ENCODE peak calls at places on chromosome 22, in seven cellular contexts. Z is IMR-90, D is HCT116, P is H1, X is K562, H is HepG2, M is GM12878. N is an unnamed sample.
A peak's percentile ranks its signal among the peaks of the same experiment; 100 is the strongest.

GRCh38 chr22:35549338-35549737 is 8.7 kb downstream of the RASD2 start:
- DNase-seq in Z (no peak), D (no peak), P (no peak), X (no peak), H (no peak), M (no peak), N (no peak)

GRCh38 chr22:45082795-45083194 is 73.0 kb upstream of the PHF21B start:
- DNase-seq in Z (no peak), D (no peak), P (no peak), X (peak; percentile 15), H (no peak), M (no peak), N (no peak)

GRCh38 chr22:31095637-31096249 is 11.6 kb downstream of the SELENOM start:
- DNase-seq in Z (no peak), D (no peak), P (no peak), X (no peak), H (no peak), M (no peak), N (no peak)

GRCh38 chr22:41110968-41111367 is 18.6 kb downstream of the EP300 start:
- DNase-seq in Z (no peak), D (no peak), P (no peak), X (no peak), H (no peak), M (no peak), N (no peak)

GRCh38 chr22:46007003-46007847 is 30.3 kb upstream of the WNT7B start:
- DNase-seq in Z (peak; percentile 72), D (peak; percentile 74), P (no peak), X (no peak), H (no peak), M (no peak), N (peak; percentile 66)

GRCh38 chr22:29298641-29299040 is 7.8 kb upstream of the GAS2L1 start:
- DNase-seq in Z (no peak), D (no peak), P (no peak), X (no peak), H (no peak), M (no peak), N (no peak)

GRCh38 chr22:40300884-40301672 is 45.2 kb upstream of the ADSL start:
- DNase-seq in Z (no peak), D (no peak), P (no peak), X (no peak), H (no peak), M (peak; percentile 30), N (no peak)

GRCh38 chr22:19788661-19789225 is 28.2 kb downstream of the TBX1 start:
- DNase-seq in Z (no peak), D (no peak), P (no peak), X (no peak), H (no peak), M (no peak), N (no peak)

GRCh38 chr22:23481369-23481768 is 98.7 kb downstream of the IGLL1 start:
- DNase-seq in Z (no peak), D (no peak), P (no peak), X (no peak), H (no peak), M (no peak), N (no peak)

GRCh38 chr22:46107089-46107664 is 43.1 kb upstream of the PPARA start:
- DNase-seq in Z (no peak), D (no peak), P (no peak), X (no peak), H (no peak), M (no peak), N (no peak)

GRCh38 chr22:44292007-44292370 is 20.8 kb downstream of the SHISAL1 start:
- DNase-seq in Z (no peak), D (no peak), P (no peak), X (no peak), H (no peak), M (no peak), N (no peak)

GRCh38 chr22:25845985-25846745 is 104.2 kb downstream of the MYO18B start:
- DNase-seq in Z (no peak), D (no peak), P (no peak), X (peak; percentile 21), H (no peak), M (no peak), N (no peak)

GRCh38 chr22:42931421-42932196 is 74.5 kb upstream of the ARFGAP3 start:
- DNase-seq in Z (peak; percentile 18), D (no peak), P (no peak), X (no peak), H (no peak), M (peak; percentile 79), N (no peak)

GRCh38 chr22:19665784-19666662 is 48.3 kb upstream of the SEPTIN5 start:
- DNase-seq in Z (no peak), D (no peak), P (no peak), X (peak; percentile 36), H (no peak), M (no peak), N (no peak)

GRCh38 chr22:39567135-39567946 is 3.2 kb upstream of the CACNA1I start:
- DNase-seq in Z (no peak), D (no peak), P (no peak), X (no peak), H (no peak), M (no peak), N (no peak)

GRCh38 chr22:29457730-29458129 is 19.3 kb downstream of the RFPL1 start:
- DNase-seq in Z (peak; percentile 37), D (peak; percentile 70), P (no peak), X (peak; percentile 80), H (peak; percentile 37), M (peak; percentile 21), N (peak; percentile 77)

GRCh38 chr22:39148727-39149535 is 3.5 kb downstream of the CBX7 start:
- DNase-seq in Z (no peak), D (no peak), P (no peak), X (peak; percentile 52), H (no peak), M (peak; percentile 69), N (no peak)

GRCh38 chr22:32203181-32204105 is 1.4 kb downstream of the RFPL2 start:
- DNase-seq in Z (no peak), D (no peak), P (no peak), X (no peak), H (no peak), M (no peak), N (peak; percentile 3)

GRCh38 chr22:32200752-32201151 is 4.1 kb downstream of the RFPL2 start:
- DNase-seq in Z (no peak), D (no peak), P (no peak), X (no peak), H (no peak), M (no peak), N (no peak)

GRCh38 chr22:32202161-32202538 is 2.7 kb downstream of the RFPL2 start:
- DNase-seq in Z (no peak), D (no peak), P (no peak), X (no peak), H (no peak), M (no peak), N (no peak)

GRCh38 chr22:32204211-32204855 is 540 bp downstream of the RFPL2 start:
- DNase-seq in Z (no peak), D (no peak), P (no peak), X (no peak), H (peak; percentile 9), M (no peak), N (peak; percentile 36)

GRCh38 chr22:32202539-32203180 is 2.2 kb downstream of the RFPL2 start:
- DNase-seq in Z (peak; percentile 22), D (peak; percentile 50), P (no peak), X (peak; percentile 23), H (peak; percentile 68), M (no peak), N (peak; percentile 78)
- TF ChIP-seq CEBPB in Z (no peak), D (no peak), P (no peak), X (no peak), H (no peak), M (no peak), N (no peak)

GRCh38 chr22:21919526-21920307 is 32.9 kb downstream of the PPM1F start:
- DNase-seq in Z (no peak), D (no peak), P (no peak), X (no peak), H (no peak), M (no peak), N (no peak)

GRCh38 chr22:21917206-21917958 is 35.3 kb downstream of the PPM1F start:
- DNase-seq in Z (no peak), D (no peak), P (no peak), X (no peak), H (peak; percentile 16), M (no peak), N (no peak)

GRCh38 chr22:21918466-21919185 is 34.0 kb downstream of the PPM1F start:
- DNase-seq in Z (no peak), D (no peak), P (no peak), X (no peak), H (no peak), M (no peak), N (no peak)

GRCh38 chr22:21916309-21916918 is 36.2 kb downstream of the PPM1F start:
- DNase-seq in Z (no peak), D (no peak), P (no peak), X (no peak), H (no peak), M (no peak), N (no peak)

GRCh38 chr22:21917959-21918261 is 34.7 kb downstream of the PPM1F start:
- DNase-seq in Z (no peak), D (no peak), P (no peak), X (no peak), H (no peak), M (no peak), N (no peak)
- H3K4me1 ChIP-seq in Z (peaks cover 10% of the 10 kb centered on the region), D (no peaks in the 10 kb centered on the region), P (peaks cover 28% of the 10 kb centered on the region), X (no peaks in the 10 kb centered on the region), H (peaks cover 14% of the 10 kb centered on the region), M (no peaks in the 10 kb centered on the region), N (no peaks in the 10 kb centered on the region)

GRCh38 chr22:47452184-47452583 is 689.7 kb downstream of the TBC1D22A start:
- DNase-seq in Z (no peak), D (peak; percentile 68), P (no peak), X (peak; percentile 70), H (peak; percentile 53), M (no peak), N (peak; percentile 38)
- TF ChIP-seq CEBPB in Z (no peak), D (no peak), P (no peak), X (no peak), H (no peak), M (no peak), N (no peak)

GRCh38 chr22:50112151-50113118 is 22.6 kb downstream of the MOV10L1 start:
- DNase-seq in Z (peak; percentile 86), D (no peak), P (no peak), X (no peak), H (no peak), M (no peak), N (no peak)

GRCh38 chr22:50114221-50114981 is 24.6 kb downstream of the MOV10L1 start:
- DNase-seq in Z (peak; percentile 83), D (no peak), P (no peak), X (no peak), H (no peak), M (no peak), N (no peak)

GRCh38 chr22:50107529-50107928 is 17.7 kb downstream of the MOV10L1 start:
- DNase-seq in Z (no peak), D (no peak), P (no peak), X (no peak), H (no peak), M (no peak), N (no peak)

GRCh38 chr22:50115693-50116092 is 25.9 kb downstream of the MOV10L1 start:
- DNase-seq in Z (peak; percentile 35), D (no peak), P (no peak), X (no peak), H (peak; percentile 46), M (no peak), N (no peak)

GRCh38 chr22:50111056-50111455 is 21.2 kb downstream of the MOV10L1 start:
- DNase-seq in Z (no peak), D (no peak), P (no peak), X (no peak), H (no peak), M (no peak), N (no peak)
- H3K4me1 ChIP-seq in Z (peaks cover 28% of the 10 kb centered on the region), D (no peaks in the 10 kb centered on the region), P (no peaks in the 10 kb centered on the region), X (no peaks in the 10 kb centered on the region), H (peaks cover 6% of the 10 kb centered on the region), M (no peaks in the 10 kb centered on the region), N (peaks cover 9% of the 10 kb centered on the region)